ENCODE peak calls at places on chromosomes 16 and 17, in nine cellular contexts. U is adrenal gland; T is anterior cingulate cortex; S is naive thymus-derived CD8-positive, alpha-beta T cell; A is A549; B is stimulated activated CD8-positive, alpha-beta memory T cell treated with anti-CD3 and anti-CD28 coated beads, Interleukin-7, amount 100 ng/mL, for 1 hour; J is hepatocyte; L is stimulated activated CD4-positive, alpha-beta T cell treated with anti-CD3 and anti-CD28 coated beads, Interleukin-15, amount 100 ng/mL, for 48 hours; F is right lobe of liver. M is an unnamed sample.

GRCh38 chr17:19904924-19905323 is 37.2 kb upstream of the ULK2 start:
- DNase-seq in A (no peak), J (no peak), L (no peak), T (peak), S (no peak), B (no peak), U (peak), F (peak), M (no peak)

GRCh38 chr17:17511971-17512858 is 16.0 kb upstream of the RASD1 start:
- DNase-seq in F (peak), T (no peak), U (peak), A (peak), S (no peak), J (peak), B (no peak), L (no peak), M (no peak)

GRCh38 chr17:42266918-42267766 is 9.0 kb downstream of the STAT5B start:
- DNase-seq in T (no peak), S (peak), B (no peak), L (no peak), J (peak), U (no peak), A (peak), F (no peak), M (no peak)

GRCh38 chr17:14143678-14144077 is 74.4 kb downstream of the COX10 start:
- DNase-seq in B (no peak), T (no peak), F (no peak), A (no peak), L (no peak), S (no peak), J (no peak), U (no peak), M (peak)

GRCh38 chr17:40862985-40863733 is 3.9 kb downstream of the KRT12 start:
- DNase-seq in F (no peak), B (no peak), A (no peak), J (no peak), T (no peak), L (no peak), S (no peak), U (no peak), M (peak)

GRCh38 chr16:30087181-30087898 is 4.4 kb downstream of the TBX6 start:
- DNase-seq in B (no peak), U (no peak), S (no peak), F (no peak), T (no peak), J (no peak), L (no peak), A (no peak), M (no peak)

GRCh38 chr16:65842067-65842466 is 524.4 kb upstream of the CDH5 start:
- DNase-seq in A (no peak), S (no peak), J (no peak), B (no peak), F (no peak), T (no peak), U (no peak), L (no peak), M (no peak)

GRCh38 chr17:37546242-37546641 is 56.6 kb downstream of the DUSP14 start:
- DNase-seq in B (no peak), F (no peak), A (no peak), S (no peak), U (no peak), T (no peak), L (no peak), J (no peak), M (no peak)

GRCh38 chr16:17302620-17303019 is 168.1 kb downstream of the XYLT1 start:
- DNase-seq in A (no peak), S (no peak), L (no peak), J (no peak), B (no peak), U (no peak), T (no peak), F (no peak), M (no peak)

GRCh38 chr16:87581867-87582220 is 20.5 kb upstream of the JPH3 start:
- DNase-seq in U (peak), L (no peak), B (no peak), A (peak), J (peak), F (no peak), T (no peak), S (no peak), M (peak)

GRCh38 chr17:8463089-8463488 is 27.4 kb downstream of the NDEL1 start:
- DNase-seq in J (no peak), B (no peak), T (no peak), L (no peak), U (no peak), F (no peak), S (no peak), A (no peak), M (no peak)

M was measured in left kidney.